ENCODE peak calls at places on chromosome 1, in eight cellular contexts. One of them, this sample, is unnamed.

GRCh38 chr1:54623216-54624007 is at the start of gene FAM151A:
- DNase-seq in GM12865: no peak
- DNase-seq in occipital lobe: no peak
- DNase-seq in GM12864: no peak
- DNase-seq in kidney tubule cell: no peak
- DNase-seq in B cell: no peak
- DNase-seq in stromal cell of bone marrow: no peak
- DNase-seq in HS-5: no peak
- DNase-seq in this sample: no peak

GRCh38 chr1:175072131-175072941 is 4.7 kb downstream of the TNN start:
- DNase-seq in GM12865: peak
- DNase-seq in occipital lobe: peak
- DNase-seq in GM12864: peak
- DNase-seq in kidney tubule cell: peak
- DNase-seq in B cell: no peak
- DNase-seq in stromal cell of bone marrow: peak
- DNase-seq in HS-5: peak
- DNase-seq in this sample: peak

GRCh38 chr1:115188680-115189395 is 99.5 kb upstream of the TSPAN2 start:
- DNase-seq in GM12865: no peak
- DNase-seq in occipital lobe: no peak
- DNase-seq in GM12864: no peak
- DNase-seq in kidney tubule cell: peak
- DNase-seq in B cell: no peak
- DNase-seq in stromal cell of bone marrow: no peak
- DNase-seq in HS-5: no peak
- DNase-seq in this sample: no peak

GRCh38 chr1:10217748-10218441 is 7.5 kb downstream of the KIF1B start:
- DNase-seq in GM12865: no peak
- DNase-seq in occipital lobe: no peak
- DNase-seq in GM12864: no peak
- DNase-seq in kidney tubule cell: peak
- DNase-seq in B cell: no peak
- DNase-seq in stromal cell of bone marrow: peak
- DNase-seq in HS-5: no peak
- DNase-seq in this sample: no peak

GRCh38 chr1:6009120-6010040 is 17.2 kb upstream of the NPHP4 start:
- DNase-seq in GM12865: no peak
- DNase-seq in occipital lobe: no peak
- DNase-seq in GM12864: no peak
- DNase-seq in kidney tubule cell: no peak
- DNase-seq in B cell: no peak
- DNase-seq in stromal cell of bone marrow: no peak
- DNase-seq in HS-5: no peak
- DNase-seq in this sample: no peak

GRCh38 chr1:224747578-224747977 is 131.5 kb downstream of the CNIH3 start:
- DNase-seq in GM12865: peak
- DNase-seq in occipital lobe: no peak
- DNase-seq in GM12864: no peak
- DNase-seq in kidney tubule cell: peak
- DNase-seq in B cell: no peak
- DNase-seq in stromal cell of bone marrow: no peak
- DNase-seq in HS-5: no peak
- DNase-seq in this sample: no peak

GRCh38 chr1:244049969-244050834 is 881 bp upstream of the ZBTB18 start:
- DNase-seq in GM12865: peak
- DNase-seq in occipital lobe: no peak
- DNase-seq in GM12864: no peak
- DNase-seq in kidney tubule cell: peak
- DNase-seq in B cell: peak
- DNase-seq in stromal cell of bone marrow: no peak
- DNase-seq in HS-5: no peak
- DNase-seq in this sample: no peak

GRCh38 chr1:984476-984814 is 2.6 kb upstream of the PERM1 start:
- DNase-seq in GM12865: no peak
- DNase-seq in occipital lobe: no peak
- DNase-seq in GM12864: no peak
- DNase-seq in kidney tubule cell: no peak
- DNase-seq in B cell: no peak
- DNase-seq in stromal cell of bone marrow: no peak
- DNase-seq in HS-5: no peak
- DNase-seq in this sample: no peak

GRCh38 chr1:182713492-182713891 is 29.1 kb upstream of the RGS8 start:
- DNase-seq in GM12865: no peak
- DNase-seq in occipital lobe: no peak
- DNase-seq in GM12864: no peak
- DNase-seq in kidney tubule cell: no peak
- DNase-seq in B cell: no peak
- DNase-seq in stromal cell of bone marrow: no peak
- DNase-seq in HS-5: no peak
- DNase-seq in this sample: no peak

GRCh38 chr1:179303173-179303572 is 9.6 kb downstream of the SOAT1 start:
- DNase-seq in GM12865: no peak
- DNase-seq in occipital lobe: no peak
- DNase-seq in GM12864: no peak
- DNase-seq in kidney tubule cell: no peak
- DNase-seq in B cell: no peak
- DNase-seq in stromal cell of bone marrow: no peak
- DNase-seq in HS-5: no peak
- DNase-seq in this sample: no peak

GRCh38 chr1:76865696-76866291 is 1.5 kb upstream of the ST6GALNAC5 start:
- DNase-seq in GM12865: no peak
- DNase-seq in occipital lobe: no peak
- DNase-seq in GM12864: no peak
- DNase-seq in kidney tubule cell: no peak
- DNase-seq in B cell: no peak
- DNase-seq in stromal cell of bone marrow: no peak
- DNase-seq in HS-5: no peak
- DNase-seq in this sample: no peak

GRCh38 chr1:184974086-184974836 is at the start of gene NIBAN1:
- DNase-seq in GM12865: peak
- DNase-seq in occipital lobe: no peak
- DNase-seq in GM12864: no peak
- DNase-seq in kidney tubule cell: peak
- DNase-seq in B cell: peak
- DNase-seq in stromal cell of bone marrow: no peak
- DNase-seq in HS-5: no peak
- DNase-seq in this sample: no peak

GRCh38 chr1:223421676-223422075 is 28.5 kb downstream of the CCDC185 start:
- DNase-seq in GM12865: no peak
- DNase-seq in occipital lobe: no peak
- DNase-seq in GM12864: no peak
- DNase-seq in kidney tubule cell: peak
- DNase-seq in B cell: no peak
- DNase-seq in stromal cell of bone marrow: no peak
- DNase-seq in HS-5: no peak
- DNase-seq in this sample: no peak

GRCh38 chr1:119647228-119647733 is 785 bp downstream of the ZNF697 start:
- DNase-seq in GM12865: no peak
- DNase-seq in occipital lobe: no peak
- DNase-seq in GM12864: no peak
- DNase-seq in kidney tubule cell: no peak
- DNase-seq in B cell: no peak
- DNase-seq in stromal cell of bone marrow: no peak
- DNase-seq in HS-5: no peak
- DNase-seq in this sample: no peak

GRCh38 chr1:163227126-163227525 is 24.4 kb upstream of the RGS5 start:
- DNase-seq in GM12865: no peak
- DNase-seq in occipital lobe: no peak
- DNase-seq in GM12864: no peak
- DNase-seq in kidney tubule cell: peak
- DNase-seq in B cell: no peak
- DNase-seq in stromal cell of bone marrow: no peak
- DNase-seq in HS-5: no peak
- DNase-seq in this sample: no peak

GRCh38 chr1:43276673-43277072 is 6.9 kb downstream of the TMEM125 start:
- DNase-seq in GM12865: no peak
- DNase-seq in occipital lobe: no peak
- DNase-seq in GM12864: no peak
- DNase-seq in kidney tubule cell: no peak
- DNase-seq in B cell: no peak
- DNase-seq in stromal cell of bone marrow: no peak
- DNase-seq in HS-5: no peak
- DNase-seq in this sample: no peak

GRCh38 chr1:156419863-156420208 is 50.8 kb downstream of the RHBG start:
- DNase-seq in GM12865: peak
- DNase-seq in occipital lobe: no peak
- DNase-seq in GM12864: no peak
- DNase-seq in kidney tubule cell: no peak
- DNase-seq in B cell: no peak
- DNase-seq in stromal cell of bone marrow: no peak
- DNase-seq in HS-5: no peak
- DNase-seq in this sample: no peak

GRCh38 chr1:41242645-41243171 is 602 bp upstream of the SCMH1 start:
- DNase-seq in GM12865: no peak
- DNase-seq in occipital lobe: no peak
- DNase-seq in GM12864: no peak
- DNase-seq in kidney tubule cell: no peak
- DNase-seq in B cell: no peak
- DNase-seq in stromal cell of bone marrow: no peak
- DNase-seq in HS-5: no peak
- DNase-seq in this sample: no peak

GRCh38 chr1:185774384-185774783 is 40.2 kb downstream of the HMCN1 start:
- DNase-seq in GM12865: no peak
- DNase-seq in occipital lobe: no peak
- DNase-seq in GM12864: no peak
- DNase-seq in kidney tubule cell: no peak
- DNase-seq in B cell: no peak
- DNase-seq in stromal cell of bone marrow: no peak
- DNase-seq in HS-5: no peak
- DNase-seq in this sample: peak

GRCh38 chr1:65393345-65393744 is 27.1 kb upstream of the LEPR start:
- DNase-seq in GM12865: peak
- DNase-seq in occipital lobe: no peak
- DNase-seq in GM12864: peak
- DNase-seq in kidney tubule cell: peak
- DNase-seq in B cell: no peak
- DNase-seq in stromal cell of bone marrow: peak
- DNase-seq in HS-5: peak
- DNase-seq in this sample: no peak

GRCh38 chr1:204791453-204792366 is 79.0 kb upstream of the NFASC start:
- DNase-seq in GM12865: peak
- DNase-seq in occipital lobe: no peak
- DNase-seq in GM12864: peak
- DNase-seq in kidney tubule cell: peak
- DNase-seq in B cell: peak
- DNase-seq in stromal cell of bone marrow: peak
- DNase-seq in HS-5: no peak
- DNase-seq in this sample: peak

GRCh38 chr1:25544819-25545218 is 1.4 kb downstream of the LDLRAP1 start:
- DNase-seq in GM12865: no peak
- DNase-seq in occipital lobe: peak
- DNase-seq in GM12864: no peak
- DNase-seq in kidney tubule cell: peak
- DNase-seq in B cell: no peak
- DNase-seq in stromal cell of bone marrow: no peak
- DNase-seq in HS-5: no peak
- DNase-seq in this sample: no peak

GRCh38 chr1:66274634-66275033 is 259.3 kb upstream of the SGIP1 start:
- DNase-seq in GM12865: peak
- DNase-seq in occipital lobe: no peak
- DNase-seq in GM12864: no peak
- DNase-seq in kidney tubule cell: peak
- DNase-seq in B cell: no peak
- DNase-seq in stromal cell of bone marrow: no peak
- DNase-seq in HS-5: no peak
- DNase-seq in this sample: no peak

GRCh38 chr1:81758213-81758612 is 42.5 kb upstream of the ADGRL2 start:
- DNase-seq in GM12865: no peak
- DNase-seq in occipital lobe: no peak
- DNase-seq in GM12864: no peak
- DNase-seq in kidney tubule cell: no peak
- DNase-seq in B cell: no peak
- DNase-seq in stromal cell of bone marrow: no peak
- DNase-seq in HS-5: no peak
- DNase-seq in this sample: no peak

GRCh38 chr1:218467101-218467728 is 122.1 kb downstream of the TGFB2 start:
- DNase-seq in GM12865: no peak
- DNase-seq in occipital lobe: no peak
- DNase-seq in GM12864: no peak
- DNase-seq in kidney tubule cell: no peak
- DNase-seq in B cell: no peak
- DNase-seq in stromal cell of bone marrow: no peak
- DNase-seq in HS-5: no peak
- DNase-seq in this sample: no peak

This sample was measured in SK-N-MC.